ENCODE peak calls at places on chromosomes 2 and 18, in five cellular contexts. U is neuronal stem cell, S is H1, C is IMR-90, Y is H9. P is an unnamed sample.

GRCh38 chr2:42028571-42029148 is 19.2 kb upstream of the PKDCC start:
- DNase-seq in U (no peak), S (no peak), C (no peak), Y (no peak), P (no peak)

GRCh38 chr2:197711576-197711975 is 6.4 kb downstream of the MARS2 start:
- DNase-seq in U (no peak), S (no peak), C (peak; percentile 26), Y (no peak), P (no peak)

GRCh38 chr18:50751490-50751889 is 68.3 kb downstream of the MRO start:
- DNase-seq in U (no peak), S (no peak), C (no peak), Y (no peak), P (no peak)

GRCh38 chr18:35029770-35030169 is 11.4 kb upstream of the MAPRE2 start:
- DNase-seq in U (no peak), S (no peak), C (no peak), Y (no peak), P (peak; percentile 43)

GRCh38 chr2:100757621-100758394 is 62.1 kb upstream of the NPAS2 start:
- DNase-seq in U (no peak), S (no peak), C (peak; percentile 98), Y (no peak), P (peak; percentile 94)

GRCh38 chr2:43070039-43070438 is 156.4 kb downstream of the ZFP36L2 start:
- DNase-seq in U (no peak), S (no peak), C (no peak), Y (no peak), P (no peak)

GRCh38 chr2:168796583-168797285 is 5.7 kb upstream of the NOSTRIN start:
- DNase-seq in U (no peak), S (no peak), C (peak; percentile 15), Y (no peak), P (peak; percentile 85)

GRCh38 chr2:202432776-202433175 is 56.6 kb downstream of the BMPR2 start:
- DNase-seq in U (no peak), S (no peak), C (no peak), Y (no peak), P (no peak)

GRCh38 chr18:316391-316790 is 48.5 kb upstream of the THOC1 start:
- DNase-seq in U (no peak), S (no peak), C (peak; percentile 70), Y (no peak), P (no peak)

GRCh38 chr18:24274822-24275221 is 122.8 kb downstream of the OSBPL1A start:
- DNase-seq in U (no peak), S (no peak), C (no peak), Y (no peak), P (no peak)

GRCh38 chr2:152100961-152101360 is 2.1 kb upstream of the CACNB4 start:
- DNase-seq in U (no peak), S (no peak), C (no peak), Y (no peak), P (no peak)

GRCh38 chr18:12242658-12243260 is 11.4 kb upstream of the CIDEA start:
- DNase-seq in U (no peak), S (no peak), C (no peak), Y (no peak), P (no peak)

GRCh38 chr18:58213445-58213844 is 169.4 kb downstream of the NEDD4L start:
- DNase-seq in U (no peak), S (no peak), C (peak; percentile 93), Y (no peak), P (peak; percentile 95)

GRCh38 chr2:129705105-129705504 is 274.4 kb upstream of the RAB6C start:
- DNase-seq in U (no peak), S (no peak), C (no peak), Y (no peak), P (no peak)

GRCh38 chr2:223169830-223170605 is 118.0 kb downstream of the KCNE4 start:
- DNase-seq in U (no peak), S (no peak), C (no peak), Y (no peak), P (no peak)

GRCh38 chr2:110991951-110992350 is 128.8 kb upstream of the BCL2L11 start:
- DNase-seq in U (no peak), S (no peak), C (no peak), Y (no peak), P (no peak)

GRCh38 chr2:21746499-21746898 is 622.7 kb downstream of the TDRD15 start:
- DNase-seq in U (no peak), S (no peak), C (no peak), Y (no peak), P (no peak)

GRCh38 chr2:124609667-124610066 is 584.6 kb downstream of the CNTNAP5 start:
- DNase-seq in U (no peak), S (no peak), C (no peak), Y (no peak), P (no peak)

GRCh38 chr18:29648891-29649290 is 1393.7 kb downstream of the DSC3 start:
- DNase-seq in U (no peak), S (no peak), C (no peak), Y (no peak), P (no peak)

GRCh38 chr18:5824370-5824984 is 70.8 kb downstream of the TMEM200C start:
- DNase-seq in U (no peak), S (no peak), C (no peak), Y (peak; percentile 32), P (no peak)

GRCh38 chr18:22309191-22309590 is 108.5 kb downstream of the CTAGE1 start:
- DNase-seq in U (no peak), S (no peak), C (peak; percentile 85), Y (no peak), P (no peak)

GRCh38 chr18:78542204-78542603 is 437.4 kb upstream of the SALL3 start:
- DNase-seq in U (no peak), S (no peak), C (no peak), Y (no peak), P (no peak)

GRCh38 chr2:211161236-211161635 is 604.8 kb downstream of the CPS1 start:
- DNase-seq in U (no peak), S (no peak), C (no peak), Y (no peak), P (peak; percentile 27)

GRCh38 chr2:108637304-108637669 is 82.0 kb upstream of the RANBP2 start:
- DNase-seq in U (no peak), S (no peak), C (peak; percentile 96), Y (no peak), P (peak; percentile 97)

GRCh38 chr2:240140920-240141319 is 462 bp upstream of the OTOS start:
- DNase-seq in U (no peak), S (no peak), C (no peak), Y (no peak), P (no peak)

GRCh38 chr18:47383729-47384128 is 132.3 kb upstream of the SKOR2 start:
- DNase-seq in U (no peak), S (no peak), C (no peak), Y (no peak), P (no peak)

GRCh38 chr18:44901283-44901682 is 220.6 kb downstream of the SETBP1 start:
- DNase-seq in U (no peak), S (no peak), C (no peak), Y (no peak), P (no peak)

GRCh38 chr18:49667462-49667861 is 105.6 kb downstream of the LIPG start:
- DNase-seq in U (no peak), S (no peak), C (no peak), Y (no peak), P (no peak)

GRCh38 chr2:240922234-240922981 is 16.3 kb downstream of the CROCC2 start:
- DNase-seq in U (no peak), S (no peak), C (no peak), Y (peak; percentile 23), P (no peak)

GRCh38 chr2:48209214-48209885 is 303.1 kb upstream of the FBXO11 start:
- DNase-seq in U (no peak), S (no peak), C (peak; percentile 52), Y (no peak), P (peak; percentile 18)

GRCh38 chr2:198440833-198441232 is 636.4 kb downstream of the PLCL1 start:
- DNase-seq in U (no peak), S (no peak), C (no peak), Y (no peak), P (no peak)

GRCh38 chr2:118665784-118666529 is 181.5 kb downstream of the EN1 start:
- DNase-seq in U (no peak), S (no peak), C (peak; percentile 6), Y (no peak), P (no peak)

GRCh38 chr2:4674007-4674406 is 970.6 kb downstream of the DCDC2C start:
- DNase-seq in U (no peak), S (no peak), C (no peak), Y (no peak), P (no peak)

GRCh38 chr18:45670281-45670962 is 53.6 kb upstream of the SLC14A1 start:
- DNase-seq in U (no peak), S (no peak), C (peak; percentile 85), Y (no peak), P (peak; percentile 43)

GRCh38 chr2:43360137-43360536 is 133.7 kb upstream of the ZFP36L2 start:
- DNase-seq in U (no peak), S (no peak), C (no peak), Y (no peak), P (no peak)

GRCh38 chr18:24986611-24987270 is 365.2 kb downstream of the ZNF521 start:
- DNase-seq in U (no peak), S (no peak), C (peak; percentile 50), Y (no peak), P (peak; percentile 42)

GRCh38 chr18:4060427-4061281 is 394.5 kb downstream of the DLGAP1 start:
- DNase-seq in U (peak; percentile 18), S (no peak), C (no peak), Y (no peak), P (no peak)
- H3K14ac ChIP-seq in U (no peak overlapping the region), S (no peak overlapping the region), C (no peak overlapping the region), Y (no peak overlapping the region), P (no peak overlapping the region)

GRCh38 chr2:191965733-191966132 is 118.8 kb upstream of the CAVIN2 start:
- DNase-seq in U (no peak), S (no peak), C (no peak), Y (no peak), P (no peak)
- H3K14ac ChIP-seq in U (no peak overlapping the region), S (no peak overlapping the region), C (no peak overlapping the region), Y (no peak overlapping the region), P (no peak overlapping the region)

GRCh38 chr2:234841321-234842015 is 110.3 kb upstream of the SH3BP4 start:
- DNase-seq in U (no peak), S (no peak), C (no peak), Y (no peak), P (no peak)
- H3K14ac ChIP-seq in U (no peak overlapping the region), S (no peak overlapping the region), C (peak overlapping the region; percentile 58), Y (no peak overlapping the region), P (no peak overlapping the region)

GRCh38 chr2:20143263-20143662 is 81.7 kb downstream of the SDC1 start:
- DNase-seq in U (no peak), S (no peak), C (peak; percentile 81), Y (no peak), P (peak; percentile 46)
- H3K14ac ChIP-seq in U (no peak overlapping the region), S (no peak overlapping the region), C (peak overlapping the region; percentile 6), Y (no peak overlapping the region), P (no peak overlapping the region)

GRCh38 chr2:219687882-219688559 is 60.6 kb downstream of the SLC4A3 start:
- DNase-seq in U (no peak), S (no peak), C (no peak), Y (peak; percentile 61), P (no peak)
- H3K14ac ChIP-seq in U (no peak overlapping the region), S (no peak overlapping the region), C (peak overlapping the region; percentile 77), Y (no peak overlapping the region), P (no peak overlapping the region)

GRCh38 chr2:39123436-39123999 is 2.7 kb upstream of the SOS1 start:
- DNase-seq in U (no peak), S (no peak), C (no peak), Y (no peak), P (no peak)
- H3K14ac ChIP-seq in U (no peak overlapping the region), S (no peak overlapping the region), C (peak overlapping the region; percentile 93), Y (peak overlapping the region; percentile 85), P (no peak overlapping the region)

P was measured in mesenchymal stem cell.